ENCODE peak calls at places on chromosomes 12 and 14, in ten cellular contexts. K is mammary epithelial cell; E is AG09309; B is CD8-positive, alpha-beta T cell; Q is right cardiac atrium; S is bronchial epithelial cell; W is coronary artery; F is neuronal stem cell; O is GM23248; N is gastrocnemius medialis. X is an unnamed sample.

GRCh38 chr14:100538566-100539318 is 48.5 kb downstream of the BEGAIN start:
- DNase-seq in K (no peak), E (no peak), B (no peak), Q (peak; percentile 65), S (no peak), W (peak; percentile 62), F (no peak), O (no peak), N (no peak), X (peak; percentile 11)

GRCh38 chr14:80465541-80466220 is 254.4 kb upstream of the DIO2 start:
- DNase-seq in K (no peak), E (no peak), B (no peak), Q (no peak), S (no peak), W (no peak), F (no peak), O (no peak), N (no peak), X (no peak)

GRCh38 chr14:95046711-95047681 is 110.3 kb downstream of the DICER1 start:
- DNase-seq in K (no peak), E (no peak), B (no peak), Q (no peak), S (no peak), W (peak; percentile 40), F (no peak), O (no peak), N (no peak), X (no peak)

GRCh38 chr14:93712838-93713724 is 75.2 kb downstream of the PRIMA1 start:
- DNase-seq in K (peak; percentile 64), E (no peak), B (no peak), Q (no peak), S (peak; percentile 37), W (peak; percentile 50), F (no peak), O (peak; percentile 25), N (no peak), X (no peak)

GRCh38 chr12:57142727-57143126 is 4.7 kb downstream of the LRP1-AS start:
- DNase-seq in K (no peak), E (no peak), B (no peak), Q (no peak), S (no peak), W (no peak), F (no peak), O (no peak), N (no peak), X (no peak)

GRCh38 chr14:89618821-89619551 is 202.0 kb upstream of the FOXN3 start:
- DNase-seq in K (peak; percentile 41), E (no peak), B (peak; percentile 43), Q (peak; percentile 90), S (peak; percentile 36), W (peak; percentile 79), F (peak; percentile 71), O (peak; percentile 89), N (peak; percentile 74), X (peak; percentile 81)

GRCh38 chr12:12723681-12724420 is 6.7 kb downstream of the CDKN1B start:
- DNase-seq in K (peak; percentile 45), E (no peak), B (no peak), Q (peak; percentile 82), S (peak; percentile 7), W (no peak), F (peak; percentile 41), O (peak; percentile 65), N (peak; percentile 25), X (peak; percentile 66)

GRCh38 chr12:92108651-92109050 is 37.0 kb downstream of the BTG1 start:
- DNase-seq in K (no peak), E (peak; percentile 64), B (no peak), Q (no peak), S (peak; percentile 17), W (no peak), F (no peak), O (peak; percentile 57), N (no peak), X (no peak)

GRCh38 chr14:71908141-71908540 is 24.1 kb upstream of the RGS6 start:
- DNase-seq in K (no peak), E (no peak), B (no peak), Q (no peak), S (peak; percentile 5), W (no peak), F (no peak), O (peak; percentile 4), N (no peak), X (no peak)
- H3K4me3 ChIP-seq in K (no peak overlapping the region), E (no peak overlapping the region), B (no peak overlapping the region), Q (no peak overlapping the region), S (no peak overlapping the region), W (no peak overlapping the region), F (no peak overlapping the region), O (no peak overlapping the region), N (no peak overlapping the region), X (no peak overlapping the region)

GRCh38 chr14:76918176-76918750 is 92.1 kb downstream of the LRRC74A start:
- DNase-seq in K (no peak), E (peak; percentile 69), B (no peak), Q (peak; percentile 86), S (no peak), W (peak; percentile 88), F (no peak), O (peak; percentile 93), N (peak; percentile 87), X (peak; percentile 77)

GRCh38 chr14:76917158-76917596 is 91.0 kb downstream of the LRRC74A start:
- DNase-seq in K (peak; percentile 60), E (no peak), B (no peak), Q (peak; percentile 66), S (peak; percentile 68), W (no peak), F (peak; percentile 51), O (peak; percentile 85), N (peak; percentile 59), X (peak; percentile 51)

GRCh38 chr14:76918751-76919421 is 92.7 kb downstream of the LRRC74A start:
- DNase-seq in K (peak; percentile 96), E (peak; percentile 96), B (no peak), Q (peak; percentile 99), S (peak; percentile 96), W (peak; percentile 100), F (no peak), O (peak; percentile 99), N (peak; percentile 99), X (peak; percentile 99)

GRCh38 chr14:76919431-76919810 is 93.2 kb downstream of the LRRC74A start:
- DNase-seq in K (no peak), E (no peak), B (no peak), Q (no peak), S (peak; percentile 33), W (no peak), F (no peak), O (no peak), N (no peak), X (no peak)

DNA sequence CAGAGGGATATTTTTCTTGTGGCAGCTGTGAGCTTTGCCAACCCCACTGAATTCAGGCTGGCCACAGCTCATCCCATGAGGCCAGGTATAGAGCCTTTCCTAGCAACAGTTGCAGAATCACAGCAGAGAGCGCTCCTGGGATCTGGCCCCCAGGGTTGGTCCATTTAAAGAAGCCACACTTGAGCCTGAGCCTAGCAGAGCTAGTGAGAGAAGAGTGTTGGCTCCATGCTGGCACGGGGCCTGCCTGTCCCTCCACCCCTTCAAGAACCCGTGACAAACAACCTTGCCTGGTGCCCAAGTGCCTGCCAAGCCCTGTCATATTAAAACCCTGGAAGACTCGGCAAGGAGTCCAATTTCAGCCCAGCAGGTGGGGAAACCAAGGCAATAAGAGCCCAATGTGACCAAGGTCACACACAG is 91.6 kb downstream of the LRRC74A start:
- DNase-seq in K (no peak), E (no peak), B (no peak), Q (peak; percentile 91), S (no peak), W (no peak), F (no peak), O (peak; percentile 56), N (peak; percentile 97), X (peak; percentile 87)
- H3K4me3 ChIP-seq in K (no peak overlapping the region), E (no peak overlapping the region), B (no peak overlapping the region), Q (no peak overlapping the region), S (no peak overlapping the region), W (peak overlapping the region; percentile 46), F (no peak overlapping the region), O (peak overlapping the region; percentile 36), N (peak overlapping the region; percentile 49), X (peak overlapping the region; percentile 3)

DNA sequence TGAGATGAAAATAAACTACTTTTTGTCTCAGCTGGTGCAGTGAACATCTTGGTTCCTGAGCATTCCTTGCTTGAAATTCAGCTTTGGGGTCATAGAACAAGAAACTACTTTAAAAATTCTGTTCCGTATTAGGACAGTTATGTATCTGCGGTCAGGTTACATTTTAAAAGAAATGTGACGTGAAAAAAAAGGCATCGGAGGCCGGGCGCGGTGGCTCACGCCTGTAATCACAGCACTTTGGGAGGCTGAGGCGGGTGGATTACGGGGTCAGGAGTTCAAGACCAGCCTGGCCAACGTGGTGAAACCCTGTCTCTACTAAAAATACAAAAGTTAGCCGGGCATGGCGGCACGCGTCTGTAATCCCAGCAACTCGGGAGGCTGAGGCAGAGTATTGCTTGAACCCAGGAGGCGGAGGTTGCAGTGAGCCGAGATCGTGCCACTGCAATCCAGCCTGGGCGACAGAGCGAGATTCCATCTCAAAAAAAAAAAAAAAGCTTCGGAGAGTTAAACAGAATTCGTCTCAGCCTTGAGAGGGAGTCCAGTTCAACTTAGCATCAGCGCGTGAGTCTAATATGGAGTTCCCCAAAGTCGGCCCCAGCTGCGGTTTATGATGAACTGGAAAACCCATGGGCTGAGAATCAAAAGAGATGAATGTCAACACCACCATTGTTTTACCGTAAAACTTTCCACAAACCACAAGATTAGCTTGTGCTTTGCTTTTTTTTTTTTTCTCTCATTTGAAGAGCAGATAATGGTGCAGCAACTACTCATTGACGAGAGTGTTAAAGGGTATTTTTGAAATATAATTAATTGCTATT is 2.1 kb upstream of the SLC2A13 start:
- DNase-seq in K (peak; percentile 28), E (no peak), B (no peak), Q (peak; percentile 36), S (no peak), W (no peak), F (no peak), O (no peak), N (no peak), X (no peak)
- H3K4me3 ChIP-seq in K (no peak overlapping the region), E (no peak overlapping the region), B (peak overlapping the region; percentile 54), Q (no peak overlapping the region), S (no peak overlapping the region), W (no peak overlapping the region), F (no peak overlapping the region), O (no peak overlapping the region), N (peak overlapping the region; percentile 85), X (no peak overlapping the region)

DNA sequence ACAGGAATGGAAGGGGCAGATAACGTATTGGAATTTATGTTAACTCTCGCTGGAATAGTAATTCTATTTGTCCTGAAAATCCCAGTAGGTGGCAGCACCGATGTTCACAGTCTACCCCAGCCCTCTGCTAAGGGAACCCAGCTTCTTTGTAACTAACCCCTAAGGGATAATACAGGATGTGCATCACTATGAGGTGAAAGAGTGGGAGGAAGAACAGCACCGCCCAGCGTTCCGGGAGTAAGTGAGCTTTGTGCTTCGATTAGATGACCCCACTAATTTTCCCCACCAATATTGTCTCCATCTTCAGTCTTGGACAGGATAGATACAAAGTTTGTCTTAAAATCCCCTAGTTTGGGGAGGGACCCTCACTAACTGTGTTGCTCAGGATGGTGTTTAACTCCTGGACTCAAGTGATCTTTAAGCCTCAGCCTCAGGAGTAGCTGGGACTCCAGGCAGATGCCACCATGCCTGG is 2.7 kb downstream of the SLC2A3 start:
- DNase-seq in K (peak; percentile 85), E (peak; percentile 90), B (peak; percentile 52), Q (peak; percentile 85), S (peak; percentile 90), W (peak; percentile 81), F (peak; percentile 74), O (peak; percentile 97), N (peak; percentile 63), X (peak; percentile 66)
- H3K4me3 ChIP-seq in K (peak overlapping the region; percentile 64), E (peak overlapping the region; percentile 57), B (peak overlapping the region; percentile 76), Q (peak overlapping the region; percentile 88), S (no peak overlapping the region), W (peak overlapping the region; percentile 71), F (peak overlapping the region; percentile 48), O (peak overlapping the region; percentile 100), N (peak overlapping the region; percentile 73), X (peak overlapping the region; percentile 66)

X was measured in psoas muscle.